ENCODE peak calls at places on chromosome 5, in six cellular contexts. F is psoas muscle, D is OCI-LY7, M is mesendoderm, Z is cardiac muscle cell, R is sigmoid colon. Y is an unnamed sample.
A peak's percentile ranks its signal among the peaks of the same experiment; 100 is the strongest.

GRCh38 chr5:149627070-149627469 is 45.8 kb downstream of the ARHGEF37 start:
- DNase-seq in F (no peak), D (no peak), M (no peak), Z (no peak), R (no peak), Y (no peak)

GRCh38 chr5:173671121-173671949 is 54.9 kb upstream of the BOD1 start:
- DNase-seq in F (peak; percentile 93), D (no peak), M (peak; percentile 44), Z (no peak), R (no peak), Y (no peak)

GRCh38 chr5:135185461-135186075 is 151.5 kb upstream of the PITX1 start:
- DNase-seq in F (no peak), D (no peak), M (peak; percentile 32), Z (no peak), R (no peak), Y (no peak)

GRCh38 chr5:97071101-97071500 is 71.3 kb downstream of the LIX1 start:
- DNase-seq in F (no peak), D (no peak), M (no peak), Z (no peak), R (peak; percentile 83), Y (no peak)

GRCh38 chr5:115840825-115841224 is 540 bp downstream of the ATG12 start:
- DNase-seq in F (no peak), D (no peak), M (no peak), Z (no peak), R (no peak), Y (peak; percentile 10)

GRCh38 chr5:135203593-135204036 is 169.6 kb upstream of the PITX1 start:
- DNase-seq in F (no peak), D (peak; percentile 41), M (peak; percentile 48), Z (no peak), R (no peak), Y (no peak)

GRCh38 chr5:109063223-109063622 is 315.5 kb downstream of the FER start:
- DNase-seq in F (no peak), D (no peak), M (no peak), Z (no peak), R (no peak), Y (no peak)

GRCh38 chr5:142213077-142213476 is 104.5 kb downstream of the NDFIP1 start:
- DNase-seq in F (no peak), D (no peak), M (no peak), Z (no peak), R (no peak), Y (no peak)

GRCh38 chr5:144202072-144202471 is 31.4 kb downstream of the KCTD16 start:
- DNase-seq in F (no peak), D (no peak), M (no peak), Z (no peak), R (no peak), Y (no peak)

GRCh38 chr5:179336126-179336870 is 9.0 kb downstream of the ADAMTS2 start:
- DNase-seq in F (peak; percentile 39), D (no peak), M (peak; percentile 30), Z (no peak), R (no peak), Y (peak; percentile 86)

GRCh38 chr5:180975338-180975737 is 13.3 kb upstream of the BTNL3 start:
- DNase-seq in F (no peak), D (peak; percentile 9), M (no peak), Z (no peak), R (no peak), Y (no peak)

GRCh38 chr5:168472329-168472728 is 13.9 kb upstream of the RARS1 start:
- DNase-seq in F (no peak), D (no peak), M (peak; percentile 83), Z (no peak), R (no peak), Y (no peak)

GRCh38 chr5:76163111-76163628 is 80.0 kb downstream of the SV2C start:
- DNase-seq in F (no peak), D (no peak), M (no peak), Z (no peak), R (no peak), Y (no peak)

GRCh38 chr5:122665087-122665486 is 109.8 kb upstream of the SNX2 start:
- DNase-seq in F (no peak), D (no peak), M (no peak), Z (no peak), R (no peak), Y (no peak)

GRCh38 chr5:157890825-157891587 is 32.1 kb upstream of the CLINT1 start:
- DNase-seq in F (no peak), D (peak; percentile 20), M (peak; percentile 24), Z (no peak), R (no peak), Y (peak; percentile 50)

GRCh38 chr5:77849308-77849900 is 73.3 kb upstream of the TBCA start:
- DNase-seq in F (no peak), D (no peak), M (no peak), Z (no peak), R (no peak), Y (peak; percentile 52)

GRCh38 chr5:172530406-172530805 is 76.1 kb upstream of the SH3PXD2B start:
- DNase-seq in F (no peak), D (no peak), M (no peak), Z (no peak), R (peak; percentile 61), Y (no peak)

GRCh38 chr5:118605761-118606160 is 382.6 kb downstream of the DTWD2 start:
- DNase-seq in F (no peak), D (no peak), M (no peak), Z (no peak), R (no peak), Y (no peak)

GRCh38 chr5:8954801-8955200 is 591.1 kb downstream of the SEMA5A start:
- DNase-seq in F (no peak), D (no peak), M (no peak), Z (no peak), R (no peak), Y (no peak)

DNA sequence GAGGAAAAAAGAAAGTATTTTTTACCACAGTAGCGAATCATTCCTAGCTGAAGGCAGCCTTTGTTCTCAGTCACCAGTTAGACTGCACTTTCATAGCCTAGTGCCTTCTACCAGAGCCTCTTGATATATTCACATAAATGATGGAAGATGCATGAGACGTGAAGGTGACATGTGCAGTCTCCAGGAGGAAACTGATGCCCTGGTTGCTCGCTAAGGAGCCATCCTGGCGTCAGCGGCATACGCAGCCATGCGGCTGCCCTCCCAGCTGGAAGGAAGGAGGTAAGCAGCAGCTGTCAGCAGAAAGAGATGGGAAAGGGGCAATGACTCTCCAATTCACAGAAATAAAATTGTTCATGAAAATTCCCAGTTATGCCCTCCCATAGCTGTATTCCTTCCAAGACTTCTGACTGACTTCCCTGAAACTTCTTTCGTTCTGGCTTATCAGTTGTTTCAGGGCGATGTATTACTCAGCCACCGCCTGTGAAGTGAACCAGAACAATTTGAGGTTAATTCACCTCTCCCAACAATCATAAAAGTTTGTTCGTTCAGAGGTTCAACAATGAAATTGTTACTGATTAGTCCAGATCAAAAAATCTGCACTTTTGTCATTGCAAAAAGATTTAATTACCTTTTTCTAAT is 331.2 kb downstream of the NR2F1-AS1 start:
- DNase-seq in F (peak; percentile 35), D (no peak), M (no peak), Z (no peak), R (no peak), Y (no peak)
- H3K4me3 ChIP-seq in F (no peak overlapping the region), D (no peak overlapping the region), M (no peak overlapping the region), Z (no peak overlapping the region), R (no peak overlapping the region), Y (no peak overlapping the region)

DNA sequence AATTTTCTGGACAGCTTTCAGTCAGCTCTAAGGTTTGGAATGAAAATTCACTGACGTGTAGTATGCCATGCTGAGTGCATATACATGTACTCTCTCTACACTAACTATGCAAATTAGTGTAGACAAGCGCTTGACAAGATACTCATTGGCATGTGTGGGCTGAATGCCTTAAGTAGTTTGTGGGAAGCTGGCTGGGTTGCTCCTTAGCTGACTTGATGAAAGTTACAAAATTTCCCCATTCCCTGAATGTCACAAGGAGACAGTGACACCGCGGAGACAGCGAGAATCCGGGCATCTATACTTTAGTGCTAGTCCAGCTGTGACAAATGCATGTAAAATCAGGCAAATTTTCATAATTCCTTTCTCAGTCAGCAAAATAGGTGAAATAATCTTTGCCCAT is 51.6 kb upstream of the C5orf46 start:
- DNase-seq in F (no peak), D (no peak), M (no peak), Z (no peak), R (no peak), Y (no peak)
- H3K36me3 ChIP-seq in F (no peaks in the 10 kb centered on the region), D (no peaks in the 10 kb centered on the region), M (no peaks in the 10 kb centered on the region), Z (no peaks in the 10 kb centered on the region), R (no peaks in the 10 kb centered on the region), Y (no peaks in the 10 kb centered on the region)

GRCh38 chr5:176629853-176630680 is at the start of the genes EIF4E1B and SNCB:
- DNase-seq in F (peak; percentile 70), D (peak; percentile 84), M (peak; percentile 70), Z (peak; percentile 80), R (no peak), Y (peak; percentile 95)

GRCh38 chr5:176626876-176627236 is 3.5 kb downstream of the SNCB start:
- DNase-seq in F (no peak), D (no peak), M (no peak), Z (no peak), R (no peak), Y (no peak)

GRCh38 chr5:176629317-176629852 is 949 bp downstream of the SNCB start:
- DNase-seq in F (no peak), D (no peak), M (no peak), Z (no peak), R (no peak), Y (peak; percentile 79)

GRCh38 chr5:176627582-176627981 is 2.8 kb downstream of the SNCB start:
- DNase-seq in F (no peak), D (no peak), M (no peak), Z (no peak), R (no peak), Y (no peak)

DNA sequence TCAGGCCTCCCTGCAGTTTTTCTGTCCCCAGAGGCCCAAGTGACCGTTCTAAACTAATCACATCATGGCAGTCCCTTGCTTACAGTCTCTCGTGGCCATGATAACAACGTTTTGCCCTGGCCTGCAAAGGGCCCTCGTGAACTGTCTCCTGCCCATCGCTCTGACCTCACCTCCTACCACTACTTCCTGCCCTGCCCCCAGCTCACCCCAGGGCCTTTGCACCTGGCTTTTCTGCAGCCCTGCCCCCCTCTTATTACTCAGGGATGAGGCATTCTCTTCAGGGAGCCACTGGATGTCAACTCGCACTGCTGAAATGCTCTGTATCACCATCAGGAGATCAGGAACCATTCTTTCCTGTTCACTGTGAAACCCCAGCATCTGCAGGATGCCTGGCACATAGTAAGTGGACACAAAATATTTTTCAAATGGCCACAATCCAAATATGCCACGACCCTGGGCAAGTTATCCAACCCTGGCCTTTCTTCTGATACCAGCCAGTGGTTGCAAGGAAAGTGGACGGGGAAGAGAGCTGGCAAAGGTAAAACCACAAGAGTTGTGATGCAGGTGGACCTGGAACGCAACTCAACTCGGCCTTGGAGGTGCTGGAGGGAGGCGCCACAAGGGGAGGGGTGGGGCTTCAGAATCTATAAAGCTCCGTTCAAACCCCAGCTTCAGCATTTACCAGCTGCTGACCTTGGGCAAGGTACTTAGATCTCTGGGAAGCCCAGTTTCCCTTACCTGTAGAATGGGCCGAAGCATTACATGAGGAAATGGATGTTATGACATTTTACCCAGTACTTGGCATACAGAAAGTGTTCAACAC is 1.7 kb downstream of the SNCB start:
- DNase-seq in F (no peak), D (no peak), M (no peak), Z (no peak), R (no peak), Y (peak; percentile 73)
- H3K4me3 ChIP-seq in F (no peak overlapping the region), D (no peak overlapping the region), M (no peak overlapping the region), Z (no peak overlapping the region), R (no peak overlapping the region), Y (no peak overlapping the region)

DNA sequence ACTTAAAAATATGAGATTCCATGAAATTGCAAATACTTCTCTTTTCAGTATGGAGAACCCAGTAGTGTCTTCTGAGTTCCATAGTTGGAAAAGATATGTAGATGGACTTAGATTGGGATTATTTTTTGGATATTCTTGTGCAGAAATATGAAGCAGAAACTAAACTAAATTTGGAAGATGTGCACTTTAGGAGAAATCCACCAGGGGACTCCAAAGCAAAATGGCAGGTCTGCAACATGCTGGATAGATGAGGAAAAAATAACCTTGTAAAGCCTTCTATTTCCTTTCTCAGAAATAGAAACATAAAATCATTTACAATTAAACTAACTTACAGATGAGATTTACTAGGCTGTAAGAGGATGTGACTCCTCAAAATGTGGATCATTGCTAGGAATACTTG is 49.2 kb upstream of the MINAR2 start:
- DNase-seq in F (no peak), D (no peak), M (no peak), Z (no peak), R (no peak), Y (no peak)
- H3K36me3 ChIP-seq in F (no peaks in the 10 kb centered on the region), D (no peaks in the 10 kb centered on the region), M (no peaks in the 10 kb centered on the region), Z (peaks cover 23% of the 10 kb centered on the region), R (no peaks in the 10 kb centered on the region), Y (peaks cover 2% of the 10 kb centered on the region)

Y was measured in H7.